ENCODE peak calls at places on chromosome 21, in ten cellular contexts. D, Z, G, H, M, Y, L, U, V and Q are unnamed samples.

GRCh38 chr21:28516996-28517592 is 475.6 kb downstream of the LTN1 start:
- DNase-seq in D (peak; percentile 68), Z (no peak), G (peak; percentile 54), H (peak; percentile 71), M (no peak), Y (peak; percentile 21), L (peak; percentile 36), U (peak; percentile 45), V (peak; percentile 69), Q (no peak)

GRCh38 chr21:35102488-35103407 is 53.6 kb upstream of the RUNX1 start:
- DNase-seq in D (no peak), Z (no peak), G (peak; percentile 49), H (no peak), M (no peak), Y (no peak), L (no peak), U (peak; percentile 1), V (no peak), Q (no peak)

GRCh38 chr21:41751621-41752020 is 15.2 kb downstream of the RIPK4 start:
- DNase-seq in D (no peak), Z (peak; percentile 71), G (peak; percentile 33), H (peak; percentile 95), M (no peak), Y (no peak), L (no peak), U (no peak), V (no peak), Q (no peak)

GRCh38 chr21:34122047-34122446 is 48.7 kb downstream of the MRPS6 start:
- DNase-seq in D (no peak), Z (no peak), G (no peak), H (no peak), M (no peak), Y (no peak), L (no peak), U (no peak), V (no peak), Q (no peak)

GRCh38 chr21:25639922-25640670 is 1.0 kb downstream of the JAM2 start:
- DNase-seq in D (no peak), Z (no peak), G (peak; percentile 56), H (no peak), M (peak; percentile 11), Y (no peak), L (peak; percentile 39), U (no peak), V (peak; percentile 36), Q (no peak)

GRCh38 chr21:34684174-34684876 is 15.5 kb downstream of the CLIC6 start:
- DNase-seq in D (no peak), Z (no peak), G (no peak), H (no peak), M (no peak), Y (no peak), L (no peak), U (no peak), V (no peak), Q (no peak)

GRCh38 chr21:27802816-27803475 is 836.1 kb upstream of the ADAMTS5 start:
- DNase-seq in D (no peak), Z (no peak), G (no peak), H (peak; percentile 51), M (peak; percentile 47), Y (no peak), L (peak; percentile 23), U (no peak), V (peak; percentile 46), Q (no peak)

GRCh38 chr21:34617753-34618339 is 2.9 kb upstream of the RCAN1 start:
- DNase-seq in D (no peak), Z (no peak), G (no peak), H (no peak), M (no peak), Y (no peak), L (no peak), U (no peak), V (no peak), Q (no peak)

GRCh38 chr21:45348591-45349327 is 56.2 kb upstream of the COL18A1 start:
- DNase-seq in D (no peak), Z (no peak), G (peak; percentile 26), H (no peak), M (no peak), Y (no peak), L (no peak), U (no peak), V (no peak), Q (no peak)

GRCh38 chr21:38910390-38911008 is 104.8 kb downstream of the ETS2 start:
- DNase-seq in D (no peak), Z (peak; percentile 83), G (no peak), H (peak; percentile 92), M (no peak), Y (no peak), L (no peak), U (no peak), V (peak; percentile 45), Q (peak; percentile 74)

GRCh38 chr21:15164678-15165303 is 100.0 kb upstream of the NRIP1 start:
- DNase-seq in D (no peak), Z (peak; percentile 44), G (no peak), H (peak; percentile 72), M (no peak), Y (no peak), L (no peak), U (no peak), V (peak; percentile 19), Q (no peak)

GRCh38 chr21:37041706-37042271 is 31.1 kb downstream of the PIGP start:
- DNase-seq in D (no peak), Z (no peak), G (no peak), H (no peak), M (no peak), Y (no peak), L (no peak), U (no peak), V (no peak), Q (no peak)

GRCh38 chr21:28253378-28253777 is 739.3 kb downstream of the LTN1 start:
- DNase-seq in D (no peak), Z (no peak), G (no peak), H (peak; percentile 79), M (no peak), Y (no peak), L (no peak), U (no peak), V (peak; percentile 89), Q (no peak)

GRCh38 chr21:27339902-27340301 is 373.0 kb upstream of the ADAMTS5 start:
- DNase-seq in D (no peak), Z (no peak), G (no peak), H (no peak), M (no peak), Y (no peak), L (no peak), U (no peak), V (no peak), Q (no peak)

GRCh38 chr21:41622831-41623548 is 115.0 kb upstream of the TMPRSS2 start:
- DNase-seq in D (no peak), Z (no peak), G (no peak), H (peak; percentile 25), M (no peak), Y (no peak), L (no peak), U (no peak), V (peak; percentile 73), Q (no peak)

GRCh38 chr21:45920824-45921600 is 60.6 kb upstream of the COL6A1 start:
- DNase-seq in D (no peak), Z (no peak), G (no peak), H (no peak), M (no peak), Y (no peak), L (no peak), U (no peak), V (no peak), Q (no peak)

GRCh38 chr21:16084776-16085364 is 355.1 kb downstream of the USP25 start:
- DNase-seq in D (no peak), Z (no peak), G (no peak), H (no peak), M (peak; percentile 82), Y (no peak), L (peak; percentile 4), U (no peak), V (peak; percentile 74), Q (no peak)

GRCh38 chr21:34807146-34807880 is 138.5 kb downstream of the CLIC6 start:
- DNase-seq in D (peak; percentile 84), Z (peak; percentile 85), G (no peak), H (peak; percentile 98), M (peak; percentile 89), Y (peak; percentile 21), L (peak; percentile 91), U (peak; percentile 35), V (peak; percentile 98), Q (no peak)

GRCh38 chr21:27590271-27590670 is 623.4 kb upstream of the ADAMTS5 start:
- DNase-seq in D (no peak), Z (no peak), G (no peak), H (no peak), M (peak; percentile 88), Y (no peak), L (no peak), U (no peak), V (peak; percentile 93), Q (no peak)

GRCh38 chr21:35565204-35565611 is 495.1 kb downstream of the SETD4 start:
- DNase-seq in D (no peak), Z (peak; percentile 92), G (peak; percentile 48), H (peak; percentile 88), M (peak; percentile 55), Y (no peak), L (peak; percentile 37), U (no peak), V (peak; percentile 90), Q (no peak)

GRCh38 chr21:29304577-29304976 is 5.9 kb downstream of the BACH1 start:
- DNase-seq in D (no peak), Z (no peak), G (no peak), H (no peak), M (no peak), Y (no peak), L (no peak), U (no peak), V (peak; percentile 23), Q (no peak)

GRCh38 chr21:34367320-34367935 is 3.6 kb downstream of the KCNE2 start:
- DNase-seq in D (peak; percentile 55), Z (peak; percentile 80), G (no peak), H (peak; percentile 90), M (no peak), Y (no peak), L (peak; percentile 66), U (peak; percentile 13), V (peak; percentile 92), Q (peak; percentile 54)

GRCh38 chr21:36125513-36126121 is 9.3 kb upstream of the CBR3 start:
- DNase-seq in D (peak; percentile 70), Z (peak; percentile 37), G (no peak), H (peak; percentile 73), M (no peak), Y (peak; percentile 18), L (peak; percentile 49), U (peak; percentile 42), V (peak; percentile 60), Q (no peak)

GRCh38 chr21:28442624-28443023 is 550.1 kb downstream of the LTN1 start:
- DNase-seq in D (no peak), Z (no peak), G (no peak), H (peak; percentile 65), M (no peak), Y (no peak), L (no peak), U (no peak), V (peak; percentile 58), Q (no peak)

GRCh38 chr21:46363698-46364097 is 39.7 kb downstream of the PCNT start:
- DNase-seq in D (no peak), Z (no peak), G (no peak), H (no peak), M (no peak), Y (no peak), L (no peak), U (no peak), V (no peak), Q (no peak)

GRCh38 chr21:33699277-33699676 is 57.0 kb downstream of the ITSN1 start:
- DNase-seq in D (no peak), Z (no peak), G (no peak), H (no peak), M (no peak), Y (no peak), L (no peak), U (no peak), V (no peak), Q (no peak)